ENCODE peak calls at places on chromosomes 11 and 22, in four cellular contexts. U is cardiac muscle cell, J is AG10803, E is foreskin fibroblast. R is an unnamed sample.

GRCh38 chr11:7449841-7450214 is 35.5 kb upstream of the OLFML1 start:
- DNase-seq in U (no peak), J (no peak), E (peak), R (no peak)

GRCh38 chr11:377883-378500 is 8.7 kb downstream of the B4GALNT4 start:
- DNase-seq in U (no peak), J (no peak), E (no peak), R (no peak)

GRCh38 chr22:39434243-39434653 is 22.6 kb upstream of the MGAT3 start:
- DNase-seq in U (no peak), J (peak), E (no peak), R (no peak)

GRCh38 chr11:65853249-65853979 is 4.6 kb downstream of the CFL1 start:
- DNase-seq in U (no peak), J (no peak), E (no peak), R (no peak)

GRCh38 chr11:103109818-103110388 is 677 bp downstream of the DYNC2H1 start:
- DNase-seq in U (no peak), J (peak), E (no peak), R (peak)

GRCh38 chr11:12906501-12906900 is 102.6 kb upstream of the RASSF10 start:
- DNase-seq in U (no peak), J (peak), E (no peak), R (no peak)

GRCh38 chr11:80162387-80162786 is 721.6 kb upstream of the TENM4 start:
- DNase-seq in U (no peak), J (no peak), E (no peak), R (no peak)

GRCh38 chr11:10881892-10882291 is 24.0 kb upstream of the ZBED5 start:
- DNase-seq in U (no peak), J (no peak), E (no peak), R (no peak)

GRCh38 chr11:119322360-119322739 is 5.4 kb upstream of the MCAM start:
- DNase-seq in U (no peak), J (no peak), E (no peak), R (no peak)

GRCh38 chr11:1922411-1923113 is 3.1 kb downstream of the TNNT3 start:
- DNase-seq in U (no peak), J (no peak), E (no peak), R (no peak)

GRCh38 chr11:13278620-13279486 is 1.3 kb downstream of the BMAL1 start:
- DNase-seq in U (peak), J (no peak), E (no peak), R (no peak)

GRCh38 chr11:69810289-69811118 is 8.7 kb downstream of the FGF3 start:
- DNase-seq in U (no peak), J (no peak), E (no peak), R (no peak)

GRCh38 chr22:40240671-40241070 is 62.9 kb downstream of the TNRC6B start:
- DNase-seq in U (no peak), J (no peak), E (no peak), R (no peak)

GRCh38 chr11:18371279-18371678 is 23.1 kb upstream of the LDHA start:
- DNase-seq in U (peak), J (no peak), E (no peak), R (no peak)

GRCh38 chr11:47906066-47906465 is 57.9 kb upstream of the NUP160 start:
- DNase-seq in U (no peak), J (no peak), E (no peak), R (no peak)

GRCh38 chr11:103798456-103798855 is 238.0 kb upstream of the DDI1 start:
- DNase-seq in U (no peak), J (no peak), E (no peak), R (no peak)

GRCh38 chr11:57094206-57094940 is 87.4 kb upstream of the LRRC55 start:
- DNase-seq in U (peak), J (peak), E (no peak), R (no peak)

GRCh38 chr11:90204832-90205646 is 17.8 kb downstream of the CHORDC1 start:
- DNase-seq in U (peak), J (peak), E (peak), R (peak)

GRCh38 chr11:110929129-110929528 is 216.9 kb upstream of the ARHGAP20 start:
- DNase-seq in U (no peak), J (no peak), E (no peak), R (no peak)

GRCh38 chr22:26631282-26631681 is 9.5 kb downstream of the CRYBA4 start:
- DNase-seq in U (no peak), J (no peak), E (no peak), R (no peak)

DNA sequence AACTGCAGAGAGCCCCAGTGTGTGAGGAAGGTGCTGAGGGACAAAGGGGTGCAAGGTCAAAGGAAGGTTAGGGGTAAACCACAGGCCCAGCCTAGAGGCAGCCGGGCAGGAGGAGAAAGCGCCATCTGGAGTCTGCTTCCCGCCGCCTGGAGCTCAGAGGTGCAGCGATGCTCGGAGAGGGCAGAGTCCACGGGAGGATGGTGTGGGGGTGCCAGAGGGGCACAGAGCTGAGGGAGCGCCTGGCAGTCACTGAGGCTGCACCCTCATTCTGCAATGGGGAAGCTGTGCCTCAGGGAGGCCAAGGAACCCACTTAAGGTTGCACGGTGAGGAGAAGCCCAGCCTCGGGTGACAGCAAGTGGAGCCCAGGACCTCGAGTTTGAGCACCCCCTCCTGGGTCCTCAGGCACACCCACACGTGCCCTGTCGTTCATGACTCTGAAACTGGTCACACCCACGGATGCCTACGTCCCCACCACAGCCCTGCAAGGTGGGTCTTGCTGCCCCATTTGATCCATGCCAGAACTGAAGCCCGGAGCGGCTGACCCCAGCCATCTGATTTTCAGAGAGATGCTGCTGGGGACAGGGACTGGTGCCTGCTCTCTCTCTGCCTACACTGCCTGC is 1.6 kb downstream of the IL2RB start:
- DNase-seq in U (no peak), J (no peak), E (no peak), R (no peak)
- H3K4me3 ChIP-seq in U (no peak), J (no peak), E (no peak), R (no peak)

DNA sequence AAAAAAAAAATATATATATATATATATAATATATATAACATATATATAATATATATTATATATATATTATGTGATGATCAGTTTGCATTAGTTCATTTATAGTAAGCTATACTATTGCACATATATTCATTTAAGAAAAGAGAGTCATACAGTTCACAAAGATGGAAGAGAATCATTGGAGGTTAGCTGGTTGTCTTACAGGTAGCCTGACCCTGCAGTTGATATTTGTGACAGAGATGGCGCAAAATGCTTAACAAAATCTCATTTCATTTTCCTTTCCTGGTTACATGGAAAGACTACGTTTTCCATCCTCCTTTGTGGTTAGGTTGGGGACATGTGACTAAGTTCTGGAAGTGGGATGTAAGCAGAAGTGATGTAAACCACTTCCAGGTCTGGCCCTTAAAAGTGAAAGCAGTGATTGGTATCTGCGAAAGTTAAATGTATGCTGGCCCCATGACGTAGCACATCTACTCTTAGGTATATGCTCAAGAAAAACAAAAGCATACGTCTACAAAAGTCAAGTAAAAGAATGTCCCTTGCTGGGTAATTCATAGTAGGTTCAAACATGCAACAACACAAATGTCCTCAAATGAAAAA is 7.2 kb upstream of the TMEM135 start:
- DNase-seq in U (no peak), J (no peak), E (no peak), R (no peak)
- TF ChIP-seq CTCF in U (no peak), J (no peak), E (no peak), R (no peak)

GRCh38 chr22:44263547-44263946 is 49.2 kb downstream of the SHISAL1 start:
- DNase-seq in U (no peak), J (no peak), E (no peak), R (no peak)
- H3K4me3 ChIP-seq in U (no peak), J (no peak), E (no peak), R (no peak)

GRCh38 chr11:116643521-116643920 is 129.3 kb downstream of the BUD13 start:
- DNase-seq in U (no peak), J (no peak), E (no peak), R (no peak)

GRCh38 chr11:116642902-116643301 is 129.9 kb downstream of the BUD13 start:
- DNase-seq in U (no peak), J (no peak), E (no peak), R (no peak)

GRCh38 chr11:116640641-116641402 is 132.0 kb downstream of the BUD13 start:
- DNase-seq in U (no peak), J (no peak), E (no peak), R (no peak)

GRCh38 chr11:116642481-116642880 is 130.3 kb downstream of the BUD13 start:
- DNase-seq in U (no peak), J (no peak), E (no peak), R (no peak)

DNA sequence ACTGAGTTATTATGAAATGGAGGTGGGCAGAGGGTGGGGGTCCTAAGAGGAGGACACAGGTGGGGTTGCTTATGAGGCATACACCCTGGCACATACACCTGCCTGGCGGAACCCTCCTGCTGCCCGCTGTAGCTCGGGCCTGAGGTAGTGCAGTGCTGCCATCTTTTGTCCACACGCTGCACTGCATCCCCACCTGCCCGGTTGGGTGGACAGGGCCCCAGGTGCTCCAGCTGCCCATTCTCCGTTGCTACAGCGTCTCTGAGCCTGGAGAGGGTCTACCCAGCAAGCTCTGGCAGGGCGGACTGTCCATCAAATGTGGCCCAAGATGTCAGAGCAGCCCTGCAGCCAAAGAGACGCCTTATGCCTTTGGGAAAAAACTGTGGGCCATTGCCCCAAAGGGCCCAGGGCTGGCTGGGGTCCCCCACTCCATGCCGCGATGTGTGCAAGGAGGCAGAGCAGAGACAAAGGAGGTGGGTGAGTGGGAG is 131.2 kb downstream of the BUD13 start:
- DNase-seq in U (peak), J (peak), E (peak), R (peak)
- TF ChIP-seq CTCF in U (peak), J (peak), E (peak), R (peak)

R was measured in astrocyte of the spinal cord.